ENCODE peak calls at places on chromosomes 11 and 22, in seven cellular contexts. O, K, I, U, X, S and G are unnamed samples.

GRCh38 chr22:29040385-29041275 is 21.0 kb downstream of the C22orf31 start:
- DNase-seq in S (peak; percentile 57), O (no peak), U (no peak), X (peak; percentile 83), K (peak; percentile 81), I (peak; percentile 75), G (no peak)

GRCh38 chr22:43128928-43129424 is 14.2 kb downstream of the MCAT start:
- DNase-seq in O (no peak), U (no peak), S (no peak), I (no peak), X (no peak), K (no peak), G (no peak)

GRCh38 chr22:31345331-31346254 is 553 bp downstream of the PATZ1 start:
- DNase-seq in O (no peak), U (peak; percentile 96), K (peak; percentile 90), I (peak; percentile 80), S (peak; percentile 88), X (peak; percentile 80), G (peak; percentile 94)

GRCh38 chr11:44139565-44140313 is 44.3 kb downstream of the EXT2 start:
- DNase-seq in S (no peak), K (no peak), U (no peak), X (no peak), I (no peak), O (no peak), G (no peak)

GRCh38 chr22:28351585-28351984 is 328.1 kb downstream of the TTC28 start:
- DNase-seq in X (no peak), I (no peak), O (no peak), U (no peak), S (no peak), K (no peak), G (no peak)

GRCh38 chr11:66421492-66422205 is 814 bp downstream of the NPAS4 start:
- DNase-seq in O (no peak), I (peak; percentile 90), X (peak; percentile 88), K (peak; percentile 96), U (peak; percentile 91), S (peak; percentile 90), G (peak; percentile 89)

GRCh38 chr11:30016588-30017363 is at the start of gene KCNA4:
- DNase-seq in O (no peak), S (peak; percentile 42), U (no peak), X (no peak), I (peak; percentile 44), K (no peak), G (no peak)

GRCh38 chr11:14454861-14455632 is 44.6 kb downstream of the COPB1 start:
- DNase-seq in O (no peak), U (no peak), K (no peak), I (peak; percentile 47), X (peak; percentile 68), S (no peak), G (no peak)

GRCh38 chr11:91243065-91243464 is 981.6 kb upstream of the FAT3 start:
- DNase-seq in K (no peak), U (no peak), S (no peak), I (no peak), O (no peak), X (no peak), G (no peak)

GRCh38 chr11:91244921-91245320 is 979.7 kb upstream of the FAT3 start:
- DNase-seq in X (no peak), I (no peak), O (no peak), K (no peak), S (no peak), U (no peak), G (no peak)

GRCh38 chr11:91243630-91244029 is 981.0 kb upstream of the FAT3 start:
- DNase-seq in K (no peak), U (no peak), X (no peak), I (no peak), S (no peak), O (no peak), G (no peak)

DNA sequence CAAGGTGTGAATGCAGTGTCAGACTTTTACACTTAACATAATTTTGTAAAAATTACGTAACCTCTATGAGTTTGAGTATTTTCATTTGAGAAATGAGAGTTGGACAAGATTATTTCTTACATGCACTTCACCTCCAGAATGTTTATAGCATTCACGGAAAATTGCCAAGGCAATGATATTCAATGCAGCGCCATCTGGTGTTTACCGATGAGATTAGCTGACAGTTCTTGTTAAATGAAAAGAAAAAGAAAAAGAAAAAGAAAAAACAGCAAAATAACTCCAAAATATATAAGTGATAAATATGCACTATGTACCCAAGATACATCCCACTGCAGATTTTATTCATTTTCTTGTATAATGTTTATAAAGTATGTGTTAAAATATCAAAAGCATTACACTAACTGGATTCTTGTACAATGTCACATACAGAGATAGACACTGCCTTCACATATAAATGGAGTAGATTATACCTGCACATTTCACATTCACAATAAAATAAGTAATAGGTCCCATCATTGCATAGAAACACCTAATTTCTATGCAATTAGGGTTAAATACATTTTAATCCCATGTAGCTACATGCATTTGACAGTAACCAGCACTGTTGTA is 976.3 kb upstream of the FAT3 start:
- DNase-seq in I (peak; percentile 18), K (no peak), S (no peak), U (no peak), O (no peak), X (peak; percentile 56), G (no peak)
- TF ChIP-seq CTCF in I (peak; percentile 73), K (peak; percentile 56), S (peak; percentile 73), U (peak; percentile 49), O (no peak), X (peak; percentile 38), G (no peak)

DNA sequence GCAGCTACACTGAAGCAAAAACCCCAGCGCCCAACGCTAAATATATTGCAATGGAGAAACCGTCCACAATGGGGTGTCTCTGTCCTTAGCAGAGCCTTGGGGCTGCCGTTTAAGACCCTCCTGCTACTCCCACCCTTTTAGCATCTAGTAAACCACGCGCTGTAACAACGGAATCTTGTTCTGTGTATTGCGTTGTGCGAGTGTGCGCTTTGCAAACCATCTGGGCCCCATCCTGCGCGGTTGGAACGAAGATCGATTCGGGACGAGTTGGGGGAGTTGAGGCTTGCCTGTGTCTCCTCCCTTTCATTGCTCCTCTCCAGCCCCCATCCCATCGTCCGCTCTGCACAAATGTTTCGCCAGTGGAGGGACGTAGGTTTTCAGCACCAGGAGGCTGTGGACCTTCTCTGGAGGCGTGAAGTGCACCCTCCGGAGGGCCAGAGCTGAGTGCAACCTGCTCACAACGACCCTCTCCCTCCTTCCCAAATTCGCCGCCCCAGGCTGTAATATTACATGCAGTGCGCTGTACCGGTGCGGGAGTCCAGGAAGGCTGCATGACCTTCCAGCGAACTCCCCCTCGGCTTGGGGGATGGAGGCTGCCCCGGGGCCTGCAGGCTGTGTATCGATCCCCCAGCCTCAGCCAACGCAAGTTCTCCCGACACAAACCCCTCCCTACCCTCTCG is 1.6 kb upstream of the KMT2A start:
- DNase-seq in X (peak; percentile 58), K (peak; percentile 67), S (peak; percentile 26), I (peak; percentile 25), O (no peak), U (peak; percentile 82), G (peak; percentile 15)
- TF ChIP-seq POLR2A in X (no peak), K (no peak), S (no peak), I (no peak), O (no peak), U (no peak), G (no peak)

GRCh38 chr22:35379146-35379993 is 1.5 kb upstream of the HMOX1 start:
- DNase-seq in S (no peak), O (no peak), U (no peak), I (no peak), X (no peak), K (no peak), G (no peak)

GRCh38 chr22:35381424-35381772 is 502 bp downstream of the HMOX1 start:
- DNase-seq in O (no peak), U (no peak), I (peak; percentile 41), K (peak; percentile 73), S (no peak), X (peak; percentile 21), G (peak; percentile 30)

GRCh38 chr22:35378547-35379078 is 2.3 kb upstream of the HMOX1 start:
- DNase-seq in U (no peak), X (no peak), K (no peak), S (no peak), O (no peak), I (no peak), G (no peak)

GRCh38 chr22:35380013-35380412 is 883 bp upstream of the HMOX1 start:
- DNase-seq in O (no peak), X (peak; percentile 32), U (no peak), K (no peak), I (peak; percentile 35), S (no peak), G (no peak)

DNA sequence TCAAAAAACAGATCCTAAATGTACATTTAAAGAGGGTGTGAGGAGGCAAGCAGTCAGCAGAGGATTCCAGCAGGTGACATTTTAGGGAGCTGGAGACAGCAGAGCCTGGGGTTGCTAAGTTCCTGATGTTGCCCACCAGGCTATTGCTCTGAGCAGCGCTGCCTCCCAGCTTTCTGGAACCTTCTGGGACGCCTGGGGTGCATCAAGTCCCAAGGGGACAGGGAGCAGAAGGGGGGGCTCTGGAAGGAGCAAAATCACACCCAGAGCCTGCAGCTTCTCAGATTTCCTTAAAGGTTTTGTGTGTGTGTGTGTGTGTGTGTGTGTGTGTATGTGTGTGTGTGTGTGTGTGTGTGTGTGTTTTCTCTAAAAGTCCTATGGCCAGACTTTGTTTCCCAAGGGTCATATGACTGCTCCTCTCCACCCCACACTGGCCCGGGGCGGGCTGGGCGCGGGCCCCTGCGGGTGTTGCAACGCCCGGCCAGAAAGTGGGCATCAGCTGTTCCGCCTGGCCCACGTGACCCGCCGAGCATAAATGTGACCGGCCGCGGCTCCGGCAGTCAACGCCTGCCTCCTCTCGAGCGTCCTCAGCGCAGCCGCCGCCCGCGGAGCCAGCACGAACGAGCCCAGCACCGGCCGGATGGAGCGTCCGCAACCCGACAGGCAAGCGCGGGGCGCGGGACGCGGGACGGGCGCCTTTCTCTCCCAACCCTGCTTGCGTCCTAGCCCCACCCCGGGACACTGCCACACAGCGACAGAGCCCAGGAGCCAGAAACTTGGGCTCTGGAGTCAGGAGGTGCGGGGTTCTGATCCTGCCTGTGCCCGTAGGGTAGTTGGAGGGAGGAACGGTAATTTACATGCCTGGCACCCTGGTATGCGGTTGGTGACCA is at the start of gene HMOX1:
- DNase-seq in X (peak; percentile 86), S (peak; percentile 91), I (peak; percentile 94), U (peak; percentile 97), O (no peak), K (peak; percentile 97), G (peak; percentile 99)
- TF ChIP-seq CTCF in X (peak; percentile 14), S (peak; percentile 12), I (no peak), U (peak; percentile 34), O (no peak), K (peak; percentile 21), G (no peak)

GRCh38 chr11:86799680-86800075 is 664 bp upstream of the PRSS23 start:
- DNase-seq in U (no peak), O (no peak), K (peak; percentile 78), X (peak; percentile 20), S (no peak), I (no peak), G (no peak)

GRCh38 chr11:86800956-86801264 is 568 bp downstream of the PRSS23 start:
- DNase-seq in I (no peak), X (no peak), O (no peak), S (no peak), K (no peak), U (no peak), G (no peak)

GRCh38 chr11:86802146-86802545 is 1.8 kb downstream of the PRSS23 start:
- DNase-seq in S (no peak), O (no peak), X (no peak), U (no peak), I (no peak), K (no peak), G (no peak)

GRCh38 chr11:86798988-86799387 is 1.4 kb upstream of the PRSS23 start:
- DNase-seq in S (no peak), U (no peak), X (peak; percentile 41), K (no peak), I (no peak), O (no peak), G (no peak)

DNA sequence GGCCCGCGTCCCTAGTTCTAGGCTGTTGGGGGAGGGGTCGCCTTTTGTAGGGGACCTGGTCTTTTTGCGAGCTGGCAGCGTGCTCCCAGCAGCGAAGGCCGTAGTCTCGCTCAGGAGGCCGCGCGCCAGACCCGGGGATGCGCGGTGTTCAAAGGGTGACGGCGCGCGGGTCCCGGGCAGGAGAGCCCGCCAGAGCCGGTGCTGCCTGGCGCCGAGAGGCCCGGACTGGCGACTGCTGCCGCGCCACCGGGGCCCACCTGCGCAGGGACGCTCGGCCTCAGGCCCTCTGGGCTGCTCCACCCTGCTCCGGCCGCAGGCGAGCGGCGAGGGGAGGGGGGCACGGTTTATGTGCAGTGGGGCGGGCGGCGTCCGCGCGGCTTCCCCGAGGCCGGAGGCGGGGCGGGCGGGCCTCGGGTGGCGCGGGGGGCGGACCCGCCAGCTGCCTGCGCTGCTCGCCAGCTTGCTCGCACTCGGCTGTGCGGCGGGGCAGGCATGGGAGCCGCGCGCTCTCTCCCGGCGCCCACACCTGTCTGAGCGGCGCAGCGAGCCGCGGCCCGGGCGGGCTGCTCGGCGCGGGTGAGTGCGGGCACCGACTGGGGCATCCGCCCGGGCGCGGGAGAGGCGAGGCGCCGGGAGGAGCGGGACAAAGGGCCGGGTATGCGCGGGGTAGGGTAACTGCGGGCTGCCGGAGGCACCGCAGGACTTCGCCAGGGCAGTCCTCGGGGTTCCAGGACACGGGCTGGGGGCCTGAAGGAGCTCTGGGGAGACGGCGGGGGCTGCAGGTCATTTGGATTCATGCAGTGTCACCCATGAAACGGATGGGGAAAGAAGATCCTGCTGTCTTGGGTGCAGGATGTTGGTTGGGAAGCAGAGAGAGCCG is at the start of gene PRSS23:
- DNase-seq in S (peak; percentile 71), K (peak; percentile 88), I (peak; percentile 66), U (peak; percentile 79), O (no peak), X (peak; percentile 77), G (peak; percentile 92)
- TF ChIP-seq POLR2A in S (peak; percentile 53), K (peak; percentile 43), I (peak; percentile 2), U (no peak), O (no peak), X (peak; percentile 95), G (no peak)